ENCODE peak calls at places on chromosome 7, in eight cellular contexts. M, I, Z, K, R, Y, A and W are unnamed samples.

GRCh38 chr7:47438411-47439029 is 143.4 kb downstream of the TNS3 start:
- DNase-seq in M (no peak), I (no peak), Z (no peak), K (no peak), R (no peak), Y (no peak), A (no peak), W (no peak)

GRCh38 chr7:158410720-158411119 is 176.9 kb downstream of the PTPRN2 start:
- DNase-seq in M (no peak), I (no peak), Z (no peak), K (no peak), R (no peak), Y (peak; percentile 54), A (no peak), W (no peak)

GRCh38 chr7:86913709-86914108 is 145.7 kb downstream of the ELAPOR2 start:
- DNase-seq in M (peak; percentile 69), I (no peak), Z (no peak), K (no peak), R (no peak), Y (no peak), A (no peak), W (no peak)

GRCh38 chr7:109772161-109772560 is 1202.5 kb downstream of the DNAJB9 start:
- DNase-seq in M (no peak), I (no peak), Z (no peak), K (no peak), R (no peak), Y (no peak), A (no peak), W (no peak)

GRCh38 chr7:94332571-94332970 is 62.1 kb upstream of the COL1A2 start:
- DNase-seq in M (no peak), I (no peak), Z (no peak), K (no peak), R (no peak), Y (no peak), A (no peak), W (no peak)

GRCh38 chr7:23264916-23265458 is 18.4 kb downstream of the GPNMB start:
- DNase-seq in M (no peak), I (no peak), Z (no peak), K (no peak), R (no peak), Y (no peak), A (no peak), W (no peak)

GRCh38 chr7:34761627-34762026 is 103.6 kb downstream of the NPSR1 start:
- DNase-seq in M (no peak), I (no peak), Z (no peak), K (no peak), R (no peak), Y (no peak), A (no peak), W (no peak)

GRCh38 chr7:20220824-20221547 is 3.8 kb upstream of the MACC1 start:
- DNase-seq in M (peak; percentile 98), I (no peak), Z (no peak), K (peak; percentile 24), R (no peak), Y (no peak), A (no peak), W (no peak)

GRCh38 chr7:1715671-1716074 is 45.6 kb downstream of the ELFN1 start:
- DNase-seq in M (no peak), I (no peak), Z (no peak), K (no peak), R (no peak), Y (no peak), A (no peak), W (no peak)

GRCh38 chr7:4791738-4792536 is 16.5 kb downstream of the AP5Z1 start:
- DNase-seq in M (no peak), I (peak; percentile 79), Z (peak; percentile 70), K (no peak), R (peak; percentile 75), Y (peak; percentile 94), A (peak; percentile 85), W (peak; percentile 83)

GRCh38 chr7:79217976-79218626 is 235.4 kb downstream of the MAGI2 start:
- DNase-seq in M (no peak), I (no peak), Z (no peak), K (no peak), R (no peak), Y (no peak), A (no peak), W (no peak)

GRCh38 chr7:84085147-84085546 is 109.4 kb downstream of the SEMA3A start:
- DNase-seq in M (no peak), I (no peak), Z (no peak), K (no peak), R (no peak), Y (no peak), A (no peak), W (no peak)

GRCh38 chr7:115087437-115087836 is 165.5 kb downstream of the MDFIC start:
- DNase-seq in M (peak; percentile 57), I (no peak), Z (no peak), K (no peak), R (no peak), Y (no peak), A (no peak), W (no peak)

GRCh38 chr7:31051598-31052503 is at the start of gene ADCYAP1R1:
- DNase-seq in M (no peak), I (peak; percentile 34), Z (no peak), K (no peak), R (no peak), Y (no peak), A (peak; percentile 78), W (peak; percentile 75)

GRCh38 chr7:50832744-50833143 is 50.0 kb upstream of the GRB10 start:
- DNase-seq in M (peak; percentile 11), I (no peak), Z (no peak), K (no peak), R (no peak), Y (no peak), A (no peak), W (no peak)

GRCh38 chr7:28516390-28517145 is 104.2 kb downstream of the CREB5 start:
- DNase-seq in M (no peak), I (no peak), Z (no peak), K (no peak), R (no peak), Y (no peak), A (no peak), W (no peak)

GRCh38 chr7:83273699-83274098 is 111.0 kb upstream of the PCLO start:
- DNase-seq in M (no peak), I (no peak), Z (no peak), K (no peak), R (no peak), Y (no peak), A (no peak), W (no peak)

GRCh38 chr7:66145404-66145843 is 30.8 kb downstream of the CRCP start:
- DNase-seq in M (no peak), I (no peak), Z (no peak), K (no peak), R (no peak), Y (no peak), A (no peak), W (no peak)

GRCh38 chr7:30084195-30084594 is 50.6 kb upstream of the MTURN start:
- DNase-seq in M (no peak), I (no peak), Z (no peak), K (no peak), R (no peak), Y (no peak), A (no peak), W (no peak)

GRCh38 chr7:101235522-101235921 is 2.1 kb downstream of the CLDN15 start:
- DNase-seq in M (no peak), I (no peak), Z (no peak), K (no peak), R (no peak), Y (no peak), A (no peak), W (no peak)

GRCh38 chr7:157926107-157926506 is 589.3 kb downstream of the DNAJB6 start:
- DNase-seq in M (no peak), I (no peak), Z (no peak), K (no peak), R (no peak), Y (no peak), A (no peak), W (no peak)

GRCh38 chr7:90516257-90516656 is 46.8 kb downstream of the PTTG1IP2 start:
- DNase-seq in M (no peak), I (no peak), Z (no peak), K (no peak), R (no peak), Y (no peak), A (no peak), W (no peak)

GRCh38 chr7:18647602-18648001 is 152.1 kb downstream of the HDAC9 start:
- DNase-seq in M (no peak), I (no peak), Z (no peak), K (no peak), R (no peak), Y (no peak), A (no peak), W (no peak)

GRCh38 chr7:152911904-152912303 is 152.4 kb downstream of the ACTR3B start:
- DNase-seq in M (no peak), I (no peak), Z (no peak), K (no peak), R (no peak), Y (no peak), A (no peak), W (no peak)

GRCh38 chr7:86600506-86601290 is 43.0 kb upstream of the GRM3 start:
- DNase-seq in M (no peak), I (peak; percentile 71), Z (no peak), K (no peak), R (no peak), Y (no peak), A (peak; percentile 63), W (peak; percentile 68)

GRCh38 chr7:101644879-101645278 is 15.8 kb upstream of the MYL10 start:
- DNase-seq in M (no peak), I (no peak), Z (no peak), K (no peak), R (no peak), Y (no peak), A (no peak), W (no peak)

GRCh38 chr7:124137664-124138063 is 104.8 kb upstream of the TMEM229A start:
- DNase-seq in M (no peak), I (no peak), Z (no peak), K (no peak), R (no peak), Y (no peak), A (no peak), W (no peak)

GRCh38 chr7:151711906-151712771 is 164.8 kb downstream of the PRKAG2 start:
- DNase-seq in M (no peak), I (no peak), Z (no peak), K (no peak), R (no peak), Y (no peak), A (no peak), W (no peak)

GRCh38 chr7:159318682-159319351 is 174.2 kb upstream of the VIPR2 start:
- DNase-seq in M (no peak), I (no peak), Z (no peak), K (no peak), R (no peak), Y (no peak), A (no peak), W (no peak)

GRCh38 chr7:74475987-74476350 is 22.3 kb downstream of the GTF2IRD1 start:
- DNase-seq in M (no peak), I (no peak), Z (no peak), K (no peak), R (no peak), Y (no peak), A (no peak), W (no peak)

GRCh38 chr7:130087364-130087763 is 17.0 kb downstream of the KLHDC10 start:
- DNase-seq in M (no peak), I (no peak), Z (no peak), K (no peak), R (no peak), Y (no peak), A (no peak), W (no peak)

GRCh38 chr7:19117870-19118608 is 603 bp upstream of the TWIST1 start:
- DNase-seq in M (no peak), I (no peak), Z (no peak), K (no peak), R (no peak), Y (peak; percentile 59), A (no peak), W (no peak)

GRCh38 chr7:35424869-35425495 is 171.1 kb upstream of the TBX20 start:
- DNase-seq in M (peak; percentile 1), I (peak; percentile 15), Z (peak; percentile 17), K (no peak), R (peak; percentile 24), Y (peak; percentile 61), A (peak; percentile 6), W (peak; percentile 7)

GRCh38 chr7:94357076-94357475 is 37.6 kb upstream of the COL1A2 start:
- DNase-seq in M (no peak), I (no peak), Z (no peak), K (no peak), R (no peak), Y (no peak), A (no peak), W (no peak)